ENCODE peak calls at places on chromosomes 11 and 22, in seven cellular contexts. X, B, I, M, D, R and W are unnamed samples. For H3K27me3, the result is how much of the 10 kb centered on the place peaks cover.

GRCh38 chr11:86811637-86812321 is 11.4 kb downstream of the PRSS23 start:
- DNase-seq in I (no peak), X (no peak), R (peak), M (peak), D (no peak), B (peak), W (peak)

GRCh38 chr22:36409067-36409466 is 21.3 kb upstream of the MYH9 start:
- DNase-seq in B (no peak), D (no peak), X (no peak), M (no peak), I (no peak), R (no peak), W (no peak)

GRCh38 chr22:17035246-17035645 is 27.2 kb upstream of the GAB4 start:
- DNase-seq in D (no peak), M (no peak), R (no peak), X (no peak), I (no peak), B (no peak), W (no peak)

GRCh38 chr11:60657880-60658279 is 41.5 kb upstream of the MS4A8 start:
- DNase-seq in D (no peak), B (peak), R (no peak), X (no peak), M (peak), I (peak), W (peak)

GRCh38 chr22:38751422-38752346 is 4.1 kb downstream of the SUN2 start:
- DNase-seq in X (no peak), D (peak), B (no peak), R (no peak), M (no peak), I (no peak), W (peak)

GRCh38 chr11:1298695-1299492 is 10.5 kb downstream of the TOLLIP start:
- DNase-seq in M (peak), B (peak), D (peak), X (peak), R (no peak), I (peak), W (peak)

GRCh38 chr11:57269580-57270021 is 32.6 kb upstream of the APLNR start:
- DNase-seq in M (no peak), X (no peak), D (peak), R (no peak), I (no peak), B (no peak), W (no peak)

GRCh38 chr11:78354741-78355705 is 62.6 kb downstream of the GAB2 start:
- DNase-seq in D (no peak), I (no peak), R (no peak), B (peak), X (no peak), M (no peak), W (no peak)

GRCh38 chr11:73195191-73196007 is 22.7 kb upstream of the P2RY2 start:
- DNase-seq in X (no peak), I (no peak), M (peak), D (no peak), B (no peak), R (peak), W (no peak)

GRCh38 chr11:2380807-2381350 is 3.8 kb downstream of the CD81 start:
- DNase-seq in D (peak), M (no peak), X (peak), I (no peak), R (no peak), B (no peak), W (peak)

GRCh38 chr11:19963697-19964340 is 196.5 kb downstream of the DBX1 start:
- DNase-seq in D (no peak), R (no peak), M (no peak), X (no peak), B (no peak), I (no peak), W (no peak)

GRCh38 chr11:125412177-125412496 is 83.9 kb downstream of the FEZ1 start:
- DNase-seq in M (no peak), X (no peak), B (no peak), D (no peak), I (no peak), R (no peak), W (no peak)

GRCh38 chr11:61056566-61056965 is 45.7 kb upstream of the CD5 start:
- DNase-seq in M (no peak), R (no peak), D (no peak), X (no peak), I (no peak), B (peak), W (peak)

GRCh38 chr11:61158691-61159381 is 2.4 kb downstream of the VPS37C start:
- DNase-seq in R (peak), D (no peak), X (no peak), I (no peak), B (no peak), M (no peak), W (no peak)

GRCh38 chr11:108177570-108177969 is 44.9 kb downstream of the NPAT start:
- DNase-seq in D (no peak), I (no peak), X (no peak), R (no peak), B (no peak), M (no peak), W (no peak)

GRCh38 chr11:662689-663274 is 25.7 kb downstream of the DRD4 start:
- DNase-seq in X (peak), R (peak), D (peak), B (peak), I (peak), M (peak), W (peak)

GRCh38 chr11:14713518-14714244 is 70.1 kb downstream of the PDE3B start:
- DNase-seq in D (no peak), B (no peak), R (no peak), X (no peak), M (no peak), I (no peak), W (no peak)
- H3K4me3 ChIP-seq in D (no peak), B (no peak), R (no peak), X (no peak), M (no peak), I (no peak), W (no peak)

DNA sequence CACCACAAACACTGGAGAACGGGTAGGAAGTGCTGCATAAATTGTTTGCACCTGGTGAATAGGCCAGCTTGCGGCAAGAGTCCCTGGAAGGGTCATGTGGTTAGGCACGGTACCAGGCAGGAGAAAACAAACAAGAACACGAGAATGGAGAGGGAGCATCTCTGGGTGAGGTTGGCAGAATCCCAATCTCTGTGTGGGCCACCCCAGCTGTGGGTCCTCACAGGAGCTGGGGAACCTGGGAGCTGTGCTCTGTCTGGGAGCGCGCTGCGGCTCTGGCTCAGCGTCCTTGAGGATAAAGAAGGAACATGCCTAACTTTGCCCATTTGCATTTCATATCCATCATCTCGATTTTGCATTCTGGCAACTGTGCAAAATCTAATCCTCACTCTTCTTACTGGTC is 46.1 kb upstream of the JAM3 start:
- DNase-seq in M (no peak), D (no peak), I (no peak), R (no peak), X (no peak), B (no peak), W (no peak)
- H3K27ac ChIP-seq in M (no peak), D (no peak), I (no peak), R (no peak), X (no peak), B (no peak), W (no peak)

GRCh38 chr11:13944016-13944415 is 18.5 kb upstream of the SPON1 start:
- DNase-seq in R (no peak), I (no peak), D (no peak), B (no peak), M (no peak), X (no peak), W (no peak)

GRCh38 chr11:13942908-13943505 is 19.5 kb upstream of the SPON1 start:
- DNase-seq in I (no peak), M (no peak), B (no peak), X (no peak), D (no peak), R (peak), W (no peak)

GRCh38 chr11:13949876-13950275 is 12.6 kb upstream of the SPON1 start:
- DNase-seq in R (no peak), M (no peak), D (no peak), B (no peak), I (no peak), X (no peak), W (no peak)

GRCh38 chr11:13944801-13945505 is 17.6 kb upstream of the SPON1 start:
- DNase-seq in R (no peak), I (no peak), D (no peak), B (no peak), M (no peak), X (no peak), W (no peak)

DNA sequence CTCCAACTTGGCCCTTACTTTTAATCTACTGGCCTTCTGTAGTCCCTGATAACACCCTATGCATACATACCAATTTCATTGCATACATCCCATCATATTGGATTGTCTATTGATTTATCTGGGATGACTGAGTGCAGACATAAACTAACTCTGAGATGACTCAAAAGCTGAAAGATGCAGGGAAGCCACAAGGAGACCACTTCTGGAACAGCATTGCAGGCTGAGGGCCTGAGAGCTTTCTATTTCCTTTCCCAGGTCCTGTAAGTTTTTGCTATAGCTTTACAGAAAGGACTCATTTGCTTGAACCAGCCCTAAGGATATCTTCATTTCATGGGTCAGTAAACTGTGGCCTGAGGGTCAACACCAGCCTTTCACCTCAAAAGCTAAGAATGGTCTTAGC is 15.1 kb upstream of the SPON1 start:
- DNase-seq in B (no peak), D (no peak), R (no peak), M (no peak), X (no peak), I (no peak), W (no peak)
- H3K27me3 ChIP-seq in B (under half), D (under half), R (under half), M (under half), X (under half), I (under half), W (under half)

GRCh38 chr11:46599340-46600067 is 5.7 kb upstream of the AMBRA1 start:
- DNase-seq in B (no peak), R (no peak), M (no peak), X (no peak), D (no peak), I (no peak), W (no peak)
- H3K4me3 ChIP-seq in B (no peak), R (no peak), M (no peak), X (no peak), D (no peak), I (no peak), W (no peak)

DNA sequence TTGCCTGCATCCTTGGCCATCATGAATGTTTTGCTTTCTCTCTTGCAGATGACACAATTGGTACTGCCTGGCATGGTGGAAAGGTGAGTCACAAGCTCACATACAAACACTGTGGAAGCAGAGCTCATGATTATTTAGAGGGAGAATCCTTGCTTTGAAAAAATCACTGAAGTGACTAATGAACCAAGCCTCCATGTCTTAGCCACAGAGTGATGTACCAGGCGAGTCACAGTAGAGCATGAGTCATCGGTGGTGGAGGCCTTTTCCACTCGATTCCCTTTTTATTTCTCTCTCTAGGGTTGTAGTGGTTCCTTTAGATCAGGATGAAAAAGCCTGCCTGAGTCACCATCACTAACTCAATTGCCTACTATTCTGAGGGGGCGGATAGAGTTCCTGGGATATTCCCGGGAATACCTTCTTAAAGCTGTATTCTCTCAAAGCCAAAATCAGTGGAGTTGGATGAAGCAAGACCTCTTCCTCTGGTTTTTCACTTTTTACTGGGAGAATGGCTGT is 49.6 kb upstream of the ALKBH3 start:
- DNase-seq in B (no peak), M (peak), X (no peak), R (peak), I (no peak), D (no peak), W (no peak)
- H3K27ac ChIP-seq in B (no peak), M (peak), X (no peak), R (peak), I (no peak), D (no peak), W (no peak)

GRCh38 chr11:75429902-75430691 is 2.9 kb downstream of the KLHL35 start:
- DNase-seq in I (peak), D (peak), B (peak), R (peak), M (peak), X (peak), W (peak)
- H3K27me3 ChIP-seq in I (half or more), D (under half), B (half or more), R (under half), M (under half), X (under half), W (under half)

DNA sequence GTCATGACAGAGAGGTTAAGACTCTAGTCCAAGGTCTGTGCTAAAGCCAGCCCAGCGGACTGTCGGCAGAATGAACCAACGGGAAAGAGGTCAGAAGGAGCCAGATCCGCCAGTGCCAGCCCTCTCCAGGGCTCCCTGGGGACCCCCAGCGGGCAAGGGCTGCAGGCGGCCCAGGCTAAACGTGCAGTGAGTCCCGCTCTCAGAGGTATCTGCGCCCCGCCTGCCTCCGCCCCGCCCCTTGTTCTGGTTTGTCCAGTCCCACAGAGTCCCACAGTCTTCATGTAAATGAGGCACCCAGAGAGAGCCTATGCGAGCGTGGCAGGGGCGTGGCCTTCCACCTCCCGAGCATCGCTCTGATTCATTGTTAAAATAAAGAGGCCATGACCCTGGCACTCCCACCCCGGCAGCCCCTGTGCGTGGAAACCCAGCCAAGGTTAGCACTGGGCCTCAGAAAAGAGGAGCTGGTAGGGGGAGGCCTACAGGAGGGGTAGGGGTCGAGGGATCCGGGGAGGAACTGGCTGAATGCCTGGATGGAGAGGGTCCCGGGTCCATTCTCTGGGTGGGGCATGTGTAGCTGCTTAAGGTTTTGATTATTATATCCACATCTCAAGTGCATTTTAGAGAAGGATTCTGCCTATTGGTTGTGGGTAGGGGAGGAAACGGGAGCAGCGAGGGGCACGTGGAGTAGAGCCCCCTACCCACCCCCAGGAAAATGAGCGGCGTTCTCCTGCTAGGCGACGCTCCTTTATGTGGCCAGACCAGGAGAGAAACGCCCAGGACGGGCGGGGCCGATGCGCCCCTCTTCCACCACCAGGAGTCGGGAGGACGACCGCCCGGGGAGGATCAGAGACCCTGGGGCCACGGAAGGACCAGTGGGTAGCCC is at the start of gene TRIOBP:
- DNase-seq in X (peak), M (peak), D (peak), I (peak), B (peak), R (peak), W (peak)
- H3K4me3 ChIP-seq in X (peak), M (no peak), D (peak), I (peak), B (peak), R (peak), W (no peak)